ENCODE peak calls at places on chromosomes 12 and 14, in six cellular contexts. M is HepG2, H is K562, X is HCT116, C is GM12878, Q is H1. U is an unnamed sample.

GRCh38 chr12:123106640-123107359 is 44.1 kb downstream of the PITPNM2 start:
- DNase-seq in M (no peak), C (no peak), X (no peak), H (peak), Q (no peak), U (no peak)

GRCh38 chr12:118029166-118029565 is 12.7 kb downstream of the RFC5 start:
- DNase-seq in Q (no peak), C (no peak), M (no peak), H (no peak), X (no peak), U (no peak)

GRCh38 chr12:34402899-34403705 is 380.8 kb downstream of the ALG10 start:
- DNase-seq in C (no peak), Q (no peak), H (peak), X (no peak), M (no peak), U (no peak)

GRCh38 chr12:115444336-115444735 is 760.4 kb upstream of the TBX3 start:
- DNase-seq in H (no peak), C (no peak), Q (no peak), X (no peak), M (no peak), U (no peak)

GRCh38 chr12:29026419-29026818 is 122.7 kb upstream of the FAR2 start:
- DNase-seq in M (no peak), C (no peak), X (no peak), H (no peak), Q (no peak), U (no peak)

GRCh38 chr14:42110167-42110566 is 503.5 kb downstream of the LRFN5 start:
- DNase-seq in Q (no peak), X (no peak), C (no peak), H (no peak), M (peak), U (no peak)

GRCh38 chr12:55060970-55061543 is 41.3 kb downstream of the NEUROD4 start:
- DNase-seq in M (no peak), C (no peak), H (no peak), X (no peak), Q (no peak), U (no peak)

GRCh38 chr14:55425091-55425490 is 13.5 kb upstream of the ATG14 start:
- DNase-seq in H (peak), Q (no peak), C (no peak), X (no peak), M (no peak), U (no peak)

DNA sequence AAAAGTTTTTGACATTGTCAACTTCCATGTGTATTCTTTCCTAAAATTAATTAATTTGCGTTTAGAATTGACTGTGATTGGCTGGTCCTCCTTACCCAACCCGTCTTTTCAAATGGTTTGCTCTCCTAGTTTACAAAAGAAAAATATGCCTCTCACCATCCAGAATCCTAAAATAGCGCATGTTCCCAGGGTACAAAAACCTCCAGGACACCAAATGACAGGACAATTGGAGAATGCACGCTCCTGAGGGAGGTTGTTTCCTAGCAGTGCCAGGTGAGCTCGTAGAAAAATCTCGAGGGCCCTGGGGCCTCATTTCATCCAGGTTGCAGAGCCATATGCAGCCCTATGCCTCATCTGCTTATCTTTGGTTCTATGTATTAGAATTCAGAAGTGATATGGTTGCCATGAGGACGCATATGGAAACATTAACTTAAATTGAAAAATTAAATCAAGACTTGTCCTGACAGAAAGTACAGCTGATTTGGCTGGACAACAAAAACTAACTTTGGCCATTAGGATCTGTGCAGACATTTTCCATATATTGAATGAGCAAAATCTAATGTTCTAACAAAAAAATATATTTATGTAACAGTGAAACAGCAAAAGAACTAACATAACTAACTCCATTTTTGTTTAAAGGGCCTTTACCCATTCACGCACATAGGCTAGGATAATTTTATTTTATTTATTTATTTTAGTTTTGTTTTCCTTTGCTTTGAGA is 28.2 kb upstream of the EGLN3 start:
- DNase-seq in C (no peak), Q (no peak), H (no peak), X (no peak), M (no peak), U (no peak)
- TF ChIP-seq SIN3A in C (no peak), Q (no peak), H (no peak), X (no peak), M (no peak), U (no peak)

GRCh38 chr14:75064205-75064567 is 362 bp upstream of the ACYP1 start:
- DNase-seq in C (no peak), X (no peak), H (no peak), Q (no peak), M (no peak), U (no peak)

GRCh38 chr14:75060420-75060819 is 3.4 kb downstream of the ACYP1 start:
- DNase-seq in X (no peak), M (no peak), H (no peak), C (no peak), Q (no peak), U (no peak)

GRCh38 chr14:75063013-75063412 is 811 bp downstream of the ACYP1 start:
- DNase-seq in M (no peak), H (no peak), X (no peak), C (no peak), Q (no peak), U (no peak)

GRCh38 chr14:75067212-75067611 is 2.2 kb upstream of the ZC2HC1C start:
- DNase-seq in H (no peak), M (no peak), X (no peak), C (no peak), Q (no peak), U (no peak)

GRCh38 chr14:75063491-75064204 is at the start of gene ACYP1:
- DNase-seq in X (peak), C (peak), H (peak), M (peak), Q (peak), U (no peak)
- TF ChIP-seq CTCF in X (no peak), C (no peak), H (no peak), M (no peak), Q (no peak), U (no peak)

GRCh38 chr14:99137001-99137700 is 134.8 kb downstream of the BCL11B start:
- DNase-seq in Q (no peak), X (no peak), C (no peak), H (no peak), M (no peak), U (no peak)
- TF ChIP-seq SIN3A in Q (no peak), X (no peak), C (no peak), H (no peak), M (no peak), U (no peak)

GRCh38 chr12:46354111-46354798 is 18.3 kb downstream of the SLC38A2 start:
- DNase-seq in M (no peak), X (no peak), C (no peak), Q (no peak), H (peak), U (no peak)
- TF ChIP-seq CTCF in M (peak), X (peak), C (peak), Q (peak), H (peak), U (peak)

GRCh38 chr12:109188108-109188712 is 71.8 kb downstream of the ACACB start:
- DNase-seq in X (no peak), M (no peak), H (no peak), Q (no peak), C (no peak), U (no peak)

GRCh38 chr12:109191621-109192250 is 75.3 kb downstream of the ACACB start:
- DNase-seq in H (no peak), M (no peak), X (no peak), C (no peak), Q (no peak), U (no peak)

GRCh38 chr12:109186993-109187653 is 70.7 kb downstream of the ACACB start:
- DNase-seq in M (no peak), C (no peak), X (no peak), Q (no peak), H (no peak), U (no peak)

GRCh38 chr12:109192358-109192757 is 76.0 kb downstream of the ACACB start:
- DNase-seq in C (no peak), H (no peak), X (no peak), M (no peak), Q (no peak), U (no peak)

GRCh38 chr12:109189291-109189690 is 72.9 kb downstream of the ACACB start:
- DNase-seq in C (no peak), H (no peak), M (no peak), Q (no peak), X (no peak), U (no peak)
- TF ChIP-seq SIN3A in C (no peak), H (no peak), M (no peak), Q (no peak), X (no peak), U (no peak)

DNA sequence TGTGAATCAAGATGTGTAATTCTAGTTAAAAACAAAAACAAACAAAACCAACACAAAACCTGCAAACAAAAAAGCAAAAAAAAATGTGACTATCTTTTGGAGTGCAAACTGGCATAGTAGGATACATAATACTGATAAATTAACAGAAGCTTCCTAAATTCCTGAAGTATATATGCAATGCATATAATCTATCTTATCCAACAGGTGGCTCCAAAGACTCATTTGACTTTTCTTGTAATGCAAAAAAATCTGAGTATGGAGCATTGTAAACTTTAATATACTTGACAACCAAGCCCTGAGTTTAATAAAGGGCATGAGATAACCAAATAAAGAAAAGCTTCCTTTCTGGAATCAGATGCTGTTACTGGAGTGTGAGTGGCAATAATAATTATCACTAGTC is 1003.6 kb downstream of the FSCB start:
- DNase-seq in H (no peak), Q (no peak), M (peak), X (no peak), C (no peak), U (no peak)
- TF ChIP-seq CTCF in H (no peak), Q (no peak), M (peak), X (no peak), C (no peak), U (peak)